ENCODE peak calls at places on chromosomes 6 and 20, in five cellular contexts. V, T, O, J and Q are unnamed samples.

GRCh38 chr6:17584241-17584803 is 15.8 kb upstream of the FAM8A1 start:
- DNase-seq in O (peak; percentile 60), T (no peak), J (no peak), V (no peak), Q (no peak)

GRCh38 chr6:43926644-43927524 is 156.9 kb downstream of the VEGFA start:
- DNase-seq in T (no peak), J (no peak), O (peak; percentile 98), V (no peak), Q (no peak)

GRCh38 chr6:64712606-64713005 is 994.4 kb downstream of the EYS start:
- DNase-seq in J (no peak), T (no peak), O (no peak), V (no peak), Q (no peak)

GRCh38 chr6:118705799-118706481 is 54.5 kb upstream of the CEP85L start:
- DNase-seq in O (no peak), V (peak; percentile 62), T (no peak), J (no peak), Q (no peak)

GRCh38 chr6:21436625-21437024 is 156.9 kb upstream of the SOX4 start:
- DNase-seq in O (no peak), J (no peak), V (no peak), T (no peak), Q (no peak)

GRCh38 chr6:37236921-37237320 is 20.7 kb upstream of the TBC1D22B start:
- DNase-seq in V (no peak), O (no peak), T (no peak), J (no peak), Q (no peak)

GRCh38 chr6:56370127-56370540 is 122.8 kb upstream of the COL21A1 start:
- DNase-seq in V (no peak), J (no peak), T (no peak), O (no peak), Q (peak; percentile 2)

GRCh38 chr6:2581611-2582010 is 169.1 kb downstream of the MYLK4 start:
- DNase-seq in T (no peak), V (no peak), J (no peak), O (no peak), Q (no peak)

GRCh38 chr20:62097881-62098407 is 24.3 kb upstream of the LSM14B start:
- DNase-seq in T (no peak), J (no peak), O (no peak), V (no peak), Q (no peak)

GRCh38 chr6:39665871-39666270 is 59.3 kb downstream of the KIF6 start:
- DNase-seq in T (no peak), O (no peak), J (no peak), V (no peak), Q (no peak)